ENCODE peak calls at places on chromosome 14, in nine cellular contexts. C is HS-5; Z is Karpas-422; T is SW480; I is effector memory CD4-positive, alpha-beta T cell; E is NCI-H774; D is NCI-H1694 treated with DMSO at 0.1 percent for 48 hours; V is globus pallidus; H is left lung. N is an unnamed sample.

GRCh38 chr14:35808076-35808657 is 928 bp downstream of the RALGAPA1 start:
- DNase-seq in I (no peak), Z (peak), T (no peak), D (no peak), H (no peak), C (no peak), E (peak), V (peak), N (no peak)

GRCh38 chr14:106842687-106843086 is 1316.3 kb downstream of the TMEM121 start:
- DNase-seq in E (no peak), I (no peak), V (no peak), C (no peak), D (no peak), T (peak), Z (no peak), H (no peak), N (no peak)

GRCh38 chr14:84961637-84962036 is 568.3 kb upstream of the FLRT2 start:
- DNase-seq in H (no peak), E (no peak), I (no peak), T (no peak), Z (no peak), D (peak), V (peak), C (no peak), N (no peak)

GRCh38 chr14:92917041-92917940 is 5.7 kb upstream of the CHGA start:
- DNase-seq in C (no peak), Z (no peak), D (peak), I (no peak), H (no peak), E (no peak), V (no peak), T (no peak), N (no peak)

GRCh38 chr14:91361236-91361811 is 56.3 kb downstream of the CCDC88C start:
- DNase-seq in V (no peak), I (no peak), H (peak), Z (no peak), E (peak), T (no peak), D (no peak), C (peak), N (no peak)

GRCh38 chr14:60736494-60736893 is 1.9 kb downstream of the MNAT1 start:
- DNase-seq in D (no peak), V (no peak), T (no peak), Z (peak), H (no peak), C (no peak), I (no peak), E (no peak), N (no peak)

GRCh38 chr14:92439551-92440344 is 73.8 kb upstream of the RIN3 start:
- DNase-seq in D (no peak), E (peak), H (no peak), I (no peak), C (no peak), T (no peak), Z (no peak), V (no peak), N (no peak)

GRCh38 chr14:60656755-60657608 is 7.7 kb upstream of the SIX1 start:
- DNase-seq in Z (peak), D (no peak), E (peak), I (no peak), C (peak), V (no peak), H (peak), T (peak), N (peak)

GRCh38 chr14:92397839-92398564 is 75.0 kb downstream of the SLC24A4 start:
- DNase-seq in H (no peak), V (no peak), E (no peak), C (no peak), D (no peak), I (no peak), Z (no peak), T (no peak), N (no peak)

N was measured in NCI-H2107.